ENCODE peak calls at places on chromosome 9, in eight cellular contexts. T is Peyer's patch, R is gastrocnemius medialis, A is lower lobe of right lung, O is AG04450, F is tibial nerve, K is upper lobe of right lung, M is IMR-90. U is an unnamed sample.
A peak's percentile ranks its signal among the peaks of the same experiment; 100 is the strongest.

GRCh38 chr9:20994486-20994885 is 37.0 kb downstream of the HACD4 start:
- DNase-seq in R (no peak), K (no peak), M (no peak), T (no peak), F (no peak), A (no peak), O (no peak), U (no peak)

GRCh38 chr9:138051586-138052321 is 174.2 kb downstream of the CACNA1B start:
- DNase-seq in M (no peak), K (peak; percentile 51), O (no peak), A (no peak), F (no peak), R (no peak), T (no peak), U (no peak)

GRCh38 chr9:120383999-120384924 is 195.7 kb downstream of the CDK5RAP2 start:
- DNase-seq in T (no peak), K (no peak), F (no peak), M (peak; percentile 65), R (no peak), O (peak; percentile 29), A (no peak), U (peak; percentile 26)

GRCh38 chr9:21708846-21709245 is 93.6 kb upstream of the MTAP start:
- DNase-seq in T (no peak), M (no peak), R (no peak), A (no peak), O (no peak), K (no peak), F (no peak), U (no peak)

GRCh38 chr9:93132946-93133640 is 958 bp downstream of the NINJ1 start:
- DNase-seq in F (no peak), T (no peak), O (no peak), M (no peak), R (no peak), K (no peak), A (no peak), U (no peak)

GRCh38 chr9:31355965-31356364 is 1028.5 kb upstream of the ACO1 start:
- DNase-seq in F (no peak), R (no peak), T (no peak), O (no peak), K (no peak), A (no peak), M (no peak), U (no peak)

GRCh38 chr9:79221084-79221483 is 350.7 kb upstream of the TLE4 start:
- DNase-seq in F (no peak), K (no peak), O (no peak), A (no peak), R (no peak), M (peak; percentile 84), T (no peak), U (peak; percentile 84)

GRCh38 chr9:121239071-121239470 is 28.9 kb upstream of the GSN start:
- DNase-seq in K (no peak), R (no peak), T (no peak), M (peak; percentile 19), F (no peak), A (no peak), O (no peak), U (no peak)

GRCh38 chr9:93107151-93107824 is 11.3 kb downstream of the CARD19 start:
- DNase-seq in T (peak; percentile 34), K (peak; percentile 60), F (no peak), R (peak; percentile 7), M (no peak), A (peak; percentile 29), O (no peak), U (peak; percentile 38)

GRCh38 chr9:137791947-137792346 is 85.6 kb upstream of the CACNA1B start:
- DNase-seq in M (no peak), A (no peak), F (no peak), R (no peak), O (no peak), K (no peak), T (no peak), U (peak; percentile 2)

GRCh38 chr9:99020786-99021436 is 77.2 kb downstream of the COL15A1 start:
- DNase-seq in O (no peak), A (no peak), K (no peak), M (no peak), R (no peak), T (no peak), F (no peak), U (no peak)

GRCh38 chr9:130327781-130328348 is 62.3 kb downstream of the HMCN2 start:
- DNase-seq in A (no peak), K (peak; percentile 65), F (peak; percentile 37), T (no peak), M (peak; percentile 47), R (peak; percentile 58), O (peak; percentile 6), U (no peak)

GRCh38 chr9:84917366-84918063 is 248.0 kb downstream of the NTRK2 start:
- DNase-seq in M (no peak), O (no peak), T (no peak), A (no peak), R (no peak), K (no peak), F (no peak), U (no peak)

GRCh38 chr9:126420643-126421564 is 94.3 kb downstream of the MVB12B start:
- DNase-seq in T (no peak), R (no peak), F (no peak), A (no peak), O (no peak), M (peak; percentile 58), K (no peak), U (no peak)

GRCh38 chr9:4045556-4045955 is 254.3 kb downstream of the GLIS3 start:
- DNase-seq in R (no peak), F (no peak), T (no peak), A (no peak), O (no peak), K (no peak), M (no peak), U (no peak)

GRCh38 chr9:4050686-4051315 is 249.1 kb downstream of the GLIS3 start:
- DNase-seq in R (no peak), K (no peak), F (no peak), O (no peak), A (no peak), M (no peak), T (no peak), U (no peak)

GRCh38 chr9:4042966-4043365 is 256.9 kb downstream of the GLIS3 start:
- DNase-seq in O (no peak), R (no peak), F (no peak), M (no peak), A (no peak), K (no peak), T (no peak), U (no peak)

DNA sequence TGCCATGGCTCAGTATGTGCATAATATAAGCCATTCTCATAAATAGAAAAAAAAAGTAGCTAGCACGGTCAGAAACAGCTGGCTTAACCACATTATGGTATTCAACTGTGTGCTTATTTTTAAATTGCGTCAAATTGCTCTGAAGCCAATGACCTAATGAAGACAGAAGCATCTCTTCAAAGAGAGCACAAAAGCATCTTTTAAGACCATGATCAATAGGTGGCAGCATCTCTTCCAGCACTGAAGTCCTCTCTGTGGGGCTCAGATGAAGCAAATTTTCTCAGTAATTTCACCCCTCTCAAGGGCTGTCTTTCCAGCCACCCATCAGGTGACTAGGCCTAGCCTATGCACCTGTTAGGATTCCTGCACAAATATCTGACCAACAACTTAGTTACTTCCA is 251.4 kb downstream of the GLIS3 start:
- DNase-seq in A (no peak), M (peak; percentile 64), F (no peak), R (no peak), O (peak; percentile 7), T (no peak), K (no peak), U (no peak)
- TF ChIP-seq CTCF in A (peak; percentile 17), M (peak; percentile 49), F (peak; percentile 14), R (no peak), O (peak; percentile 55), T (no peak), K (peak; percentile 35), U (peak; percentile 51)

GRCh38 chr9:104765138-104765537 is 1.2 kb downstream of the NIPSNAP3B start:
- DNase-seq in A (no peak), K (no peak), F (no peak), M (no peak), O (no peak), T (no peak), R (no peak), U (no peak)
- H3K4me3 ChIP-seq in A (peak overlapping the region; percentile 79), K (no peak overlapping the region), F (no peak overlapping the region), M (no peak overlapping the region), O (no peak overlapping the region), T (no peak overlapping the region), R (no peak overlapping the region), U (no peak overlapping the region)

GRCh38 chr9:33378121-33378795 is 24.1 kb downstream of the AQP7 start:
- DNase-seq in R (peak; percentile 3), O (no peak), T (no peak), K (peak; percentile 35), F (no peak), A (no peak), M (no peak), U (no peak)

GRCh38 chr9:33377089-33377715 is 25.2 kb downstream of the AQP7 start:
- DNase-seq in F (no peak), M (no peak), R (peak; percentile 6), T (no peak), A (no peak), O (no peak), K (peak; percentile 19), U (no peak)

GRCh38 chr9:33380390-33381094 is 21.8 kb downstream of the AQP7 start:
- DNase-seq in T (no peak), R (peak; percentile 13), A (no peak), F (no peak), M (no peak), O (no peak), K (peak; percentile 21), U (no peak)

GRCh38 chr9:33379666-33380389 is 22.5 kb downstream of the AQP7 start:
- DNase-seq in M (no peak), F (no peak), R (peak; percentile 75), T (no peak), O (no peak), K (peak; percentile 40), A (no peak), U (no peak)

GRCh38 chr9:33381231-33381791 is 21.1 kb downstream of the AQP7 start:
- DNase-seq in O (no peak), T (no peak), M (peak; percentile 32), K (peak; percentile 60), R (no peak), A (no peak), F (no peak), U (no peak)
- H3K27ac ChIP-seq in O (no peak overlapping the region), T (no peak overlapping the region), M (no peak overlapping the region), K (no peak overlapping the region), R (peak overlapping the region; percentile 45), A (no peak overlapping the region), F (no peak overlapping the region), U (no peak overlapping the region)

GRCh38 chr9:107547772-107548297 is 58.3 kb upstream of the KLF4 start:
- DNase-seq in O (no peak), K (no peak), A (no peak), R (no peak), T (no peak), F (no peak), M (no peak), U (no peak)

GRCh38 chr9:107545036-107545435 is 55.5 kb upstream of the KLF4 start:
- DNase-seq in T (no peak), O (no peak), F (no peak), K (no peak), R (no peak), A (no peak), M (no peak), U (no peak)

GRCh38 chr9:107548298-107549142 is 59.0 kb upstream of the KLF4 start:
- DNase-seq in A (no peak), M (peak; percentile 96), T (no peak), O (peak; percentile 61), R (peak; percentile 47), F (no peak), K (no peak), U (no peak)

GRCh38 chr9:107546859-107547258 is 57.3 kb upstream of the KLF4 start:
- DNase-seq in O (no peak), K (no peak), F (no peak), R (no peak), A (no peak), T (no peak), M (no peak), U (no peak)

GRCh38 chr9:107547303-107547702 is 57.7 kb upstream of the KLF4 start:
- DNase-seq in F (no peak), K (no peak), M (no peak), R (no peak), O (no peak), A (no peak), T (no peak), U (no peak)
- TF ChIP-seq CTCF in F (no peak), K (no peak), M (no peak), R (no peak), O (no peak), A (no peak), T (no peak), U (no peak)

U was measured in RWPE2.